ENCODE peak calls at places on chromosomes 13 and 19, in seven cellular contexts. One of them, this sample, is unnamed.

GRCh38 chr19:10701955-10702307 is 692 bp downstream of the QTRT1 start:
- DNase-seq in cardiac muscle cell: peak
- DNase-seq in IMR-90: no peak
- DNase-seq in HCT116: no peak
- DNase-seq in iPS DF 6.9: no peak
- DNase-seq in A549: no peak
- DNase-seq in Karpas-422: peak
- DNase-seq in this sample: no peak

GRCh38 chr19:679418-680286 is 3.5 kb downstream of the FSTL3 start:
- DNase-seq in cardiac muscle cell: peak
- DNase-seq in iPS DF 6.9: no peak
- DNase-seq in IMR-90: peak
- DNase-seq in HCT116: no peak
- DNase-seq in A549: peak
- DNase-seq in Karpas-422: peak
- DNase-seq in this sample: peak

GRCh38 chr13:42394361-42395065 is 122.6 kb downstream of the AKAP11 start:
- DNase-seq in HCT116: no peak
- DNase-seq in iPS DF 6.9: no peak
- DNase-seq in cardiac muscle cell: no peak
- DNase-seq in Karpas-422: no peak
- DNase-seq in IMR-90: no peak
- DNase-seq in A549: no peak
- DNase-seq in this sample: no peak

GRCh38 chr13:100394005-100394695 is 194.4 kb downstream of the GGACT start:
- DNase-seq in HCT116: peak
- DNase-seq in cardiac muscle cell: no peak
- DNase-seq in iPS DF 6.9: no peak
- DNase-seq in IMR-90: peak
- DNase-seq in Karpas-422: no peak
- DNase-seq in A549: no peak
- DNase-seq in this sample: no peak

GRCh38 chr13:110166598-110166997 is 140.4 kb downstream of the COL4A1 start:
- DNase-seq in A549: no peak
- DNase-seq in IMR-90: peak
- DNase-seq in HCT116: no peak
- DNase-seq in iPS DF 6.9: no peak
- DNase-seq in Karpas-422: no peak
- DNase-seq in cardiac muscle cell: no peak
- DNase-seq in this sample: no peak

GRCh38 chr13:51154029-51154555 is 43.0 kb upstream of the C13orf42 start:
- DNase-seq in HCT116: no peak
- DNase-seq in iPS DF 6.9: no peak
- DNase-seq in cardiac muscle cell: no peak
- DNase-seq in IMR-90: peak
- DNase-seq in Karpas-422: no peak
- DNase-seq in A549: no peak
- DNase-seq in this sample: no peak

GRCh38 chr13:40681341-40682051 is 15.1 kb upstream of the FOXO1 start:
- DNase-seq in Karpas-422: no peak
- DNase-seq in HCT116: no peak
- DNase-seq in cardiac muscle cell: no peak
- DNase-seq in A549: no peak
- DNase-seq in iPS DF 6.9: no peak
- DNase-seq in IMR-90: no peak
- DNase-seq in this sample: no peak

GRCh38 chr19:55352040-55352439 is 2.5 kb downstream of the COX6B2 start:
- DNase-seq in iPS DF 6.9: no peak
- DNase-seq in cardiac muscle cell: no peak
- DNase-seq in HCT116: peak
- DNase-seq in IMR-90: no peak
- DNase-seq in Karpas-422: no peak
- DNase-seq in A549: no peak
- DNase-seq in this sample: no peak

GRCh38 chr13:106426909-106427308 is 108.6 kb downstream of the EFNB2 start:
- DNase-seq in iPS DF 6.9: no peak
- DNase-seq in cardiac muscle cell: no peak
- DNase-seq in A549: no peak
- DNase-seq in IMR-90: no peak
- DNase-seq in Karpas-422: no peak
- DNase-seq in HCT116: no peak
- DNase-seq in this sample: no peak

GRCh38 chr19:56133858-56134654 is 7.0 kb upstream of the ZNF444 start:
- DNase-seq in iPS DF 6.9: no peak
- DNase-seq in IMR-90: peak
- DNase-seq in HCT116: no peak
- DNase-seq in cardiac muscle cell: no peak
- DNase-seq in A549: no peak
- DNase-seq in Karpas-422: peak
- DNase-seq in this sample: no peak

GRCh38 chr13:73943137-73943964 is 190.9 kb downstream of the KLF12 start:
- DNase-seq in Karpas-422: no peak
- DNase-seq in HCT116: no peak
- DNase-seq in A549: no peak
- DNase-seq in iPS DF 6.9: no peak
- DNase-seq in IMR-90: no peak
- DNase-seq in cardiac muscle cell: no peak
- DNase-seq in this sample: no peak

GRCh38 chr13:110377178-110378175 is 70.4 kb downstream of the COL4A2 start:
- DNase-seq in IMR-90: no peak
- DNase-seq in cardiac muscle cell: no peak
- DNase-seq in HCT116: no peak
- DNase-seq in iPS DF 6.9: no peak
- DNase-seq in A549: no peak
- DNase-seq in Karpas-422: no peak
- DNase-seq in this sample: no peak

GRCh38 chr19:47637550-47637949 is 28.6 kb downstream of the BICRA start:
- DNase-seq in IMR-90: no peak
- DNase-seq in HCT116: no peak
- DNase-seq in iPS DF 6.9: no peak
- DNase-seq in cardiac muscle cell: no peak
- DNase-seq in A549: no peak
- DNase-seq in Karpas-422: no peak
- DNase-seq in this sample: no peak

GRCh38 chr19:51600940-51601575 is 29.1 kb downstream of the SIGLEC5 start:
- DNase-seq in cardiac muscle cell: no peak
- DNase-seq in iPS DF 6.9: no peak
- DNase-seq in A549: no peak
- DNase-seq in HCT116: no peak
- DNase-seq in IMR-90: no peak
- DNase-seq in Karpas-422: no peak
- DNase-seq in this sample: no peak

GRCh38 chr13:108987488-108987887 is 358.1 kb downstream of the MYO16 start:
- DNase-seq in cardiac muscle cell: no peak
- DNase-seq in HCT116: no peak
- DNase-seq in IMR-90: peak
- DNase-seq in Karpas-422: no peak
- DNase-seq in iPS DF 6.9: no peak
- DNase-seq in A549: no peak
- DNase-seq in this sample: no peak

GRCh38 chr19:17841810-17842662 is 5.7 kb downstream of the JAK3 start:
- DNase-seq in Karpas-422: peak
- DNase-seq in iPS DF 6.9: no peak
- DNase-seq in HCT116: peak
- DNase-seq in IMR-90: peak
- DNase-seq in cardiac muscle cell: peak
- DNase-seq in A549: peak
- DNase-seq in this sample: peak

GRCh38 chr13:31431722-31432137 is 232.0 kb downstream of the B3GLCT start:
- DNase-seq in HCT116: peak
- DNase-seq in iPS DF 6.9: peak
- DNase-seq in A549: peak
- DNase-seq in IMR-90: peak
- DNase-seq in cardiac muscle cell: peak
- DNase-seq in Karpas-422: peak
- DNase-seq in this sample: peak

GRCh38 chr19:5857203-5858081 is 6.2 kb upstream of the FUT3 start:
- DNase-seq in IMR-90: no peak
- DNase-seq in Karpas-422: no peak
- DNase-seq in A549: no peak
- DNase-seq in HCT116: no peak
- DNase-seq in iPS DF 6.9: no peak
- DNase-seq in cardiac muscle cell: no peak
- DNase-seq in this sample: no peak

GRCh38 chr19:38206006-38206745 is 17.8 kb downstream of the DPF1 start:
- DNase-seq in A549: no peak
- DNase-seq in HCT116: no peak
- DNase-seq in IMR-90: no peak
- DNase-seq in iPS DF 6.9: no peak
- DNase-seq in Karpas-422: no peak
- DNase-seq in cardiac muscle cell: no peak
- DNase-seq in this sample: no peak

GRCh38 chr19:39146686-39147450 is 21.3 kb downstream of the PAK4 start:
- DNase-seq in IMR-90: no peak
- DNase-seq in iPS DF 6.9: no peak
- DNase-seq in Karpas-422: no peak
- DNase-seq in A549: no peak
- DNase-seq in HCT116: no peak
- DNase-seq in cardiac muscle cell: no peak
- DNase-seq in this sample: no peak

GRCh38 chr19:33639034-33639681 is 17.4 kb downstream of the CHST8 start:
- DNase-seq in IMR-90: no peak
- DNase-seq in cardiac muscle cell: no peak
- DNase-seq in A549: no peak
- DNase-seq in HCT116: no peak
- DNase-seq in iPS DF 6.9: no peak
- DNase-seq in Karpas-422: no peak
- DNase-seq in this sample: no peak

GRCh38 chr13:96573563-96573962 is 420.7 kb downstream of the OXGR1 start:
- DNase-seq in IMR-90: no peak
- DNase-seq in A549: no peak
- DNase-seq in Karpas-422: no peak
- DNase-seq in cardiac muscle cell: no peak
- DNase-seq in HCT116: no peak
- DNase-seq in iPS DF 6.9: no peak
- DNase-seq in this sample: no peak

GRCh38 chr19:17346109-17346671 is 8.8 kb downstream of the GTPBP3 start:
- DNase-seq in HCT116: peak
- DNase-seq in A549: peak
- DNase-seq in Karpas-422: peak
- DNase-seq in IMR-90: peak
- DNase-seq in cardiac muscle cell: peak
- DNase-seq in iPS DF 6.9: no peak
- DNase-seq in this sample: peak

GRCh38 chr19:35828694-35829301 is 16.2 kb upstream of the PRODH2 start:
- DNase-seq in cardiac muscle cell: peak
- DNase-seq in iPS DF 6.9: no peak
- DNase-seq in Karpas-422: peak
- DNase-seq in HCT116: no peak
- DNase-seq in IMR-90: peak
- DNase-seq in A549: peak
- DNase-seq in this sample: peak

GRCh38 chr13:65656740-65657329 is 1573.3 kb downstream of the PCDH9 start:
- DNase-seq in IMR-90: peak
- DNase-seq in iPS DF 6.9: no peak
- DNase-seq in HCT116: no peak
- DNase-seq in cardiac muscle cell: no peak
- DNase-seq in Karpas-422: peak
- DNase-seq in A549: peak
- DNase-seq in this sample: no peak
- H3K27ac ChIP-seq in IMR-90: no peak
- H3K27ac ChIP-seq in iPS DF 6.9: no peak
- H3K27ac ChIP-seq in HCT116: no peak
- H3K27ac ChIP-seq in cardiac muscle cell: no peak
- H3K27ac ChIP-seq in Karpas-422: no peak
- H3K27ac ChIP-seq in A549: no peak
- H3K27ac ChIP-seq in this sample: no peak

DNA sequence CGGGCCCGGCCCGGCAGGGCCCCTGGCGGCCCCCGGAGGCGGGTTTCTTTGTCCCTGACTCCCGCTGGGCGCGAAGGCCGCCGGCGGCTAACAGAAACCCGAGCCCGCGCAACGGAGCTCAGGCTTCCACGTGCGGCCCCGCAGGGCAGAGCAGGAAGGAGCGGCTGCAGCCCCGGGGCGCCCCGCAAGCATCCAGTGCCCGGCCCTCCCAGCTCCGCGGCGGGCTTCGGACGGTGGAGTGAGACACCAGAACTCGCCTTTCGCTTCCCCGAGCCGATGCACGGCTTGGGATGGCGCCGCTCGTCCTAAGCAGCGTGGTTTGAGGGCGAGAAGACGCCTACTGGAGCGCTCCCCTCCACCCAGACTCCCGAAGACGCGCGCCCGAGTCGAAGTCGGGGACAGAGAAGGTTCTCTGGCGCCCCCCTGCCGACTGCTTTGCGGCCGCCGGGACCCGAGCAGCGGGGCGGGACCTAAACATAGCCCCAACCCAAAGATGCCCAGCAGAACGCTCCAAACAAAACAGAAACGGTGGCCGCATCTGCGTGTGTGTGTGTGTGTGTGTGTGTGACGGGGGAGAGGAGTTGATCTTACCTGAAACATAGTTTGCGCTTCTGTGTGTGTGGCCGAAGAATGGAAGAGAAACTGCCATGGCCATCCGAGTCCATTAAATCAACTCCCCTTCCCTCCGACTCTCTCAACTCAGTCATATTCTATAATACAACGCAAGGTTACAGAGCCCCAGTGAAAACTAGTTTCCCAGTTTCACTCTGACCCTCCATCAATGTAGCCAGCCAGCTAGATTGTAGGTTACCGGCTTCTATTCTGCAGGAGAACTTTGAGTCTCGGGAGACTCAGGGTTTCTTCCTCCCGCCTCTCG is 629 bp upstream of the FGF9 start:
- DNase-seq in cardiac muscle cell: peak
- DNase-seq in A549: peak
- DNase-seq in Karpas-422: peak
- DNase-seq in iPS DF 6.9: no peak
- DNase-seq in IMR-90: peak
- DNase-seq in HCT116: no peak
- DNase-seq in this sample: peak
- H3K27ac ChIP-seq in cardiac muscle cell: no peak
- H3K27ac ChIP-seq in A549: peak
- H3K27ac ChIP-seq in Karpas-422: peak
- H3K27ac ChIP-seq in iPS DF 6.9: no peak
- H3K27ac ChIP-seq in IMR-90: peak
- H3K27ac ChIP-seq in HCT116: peak
- H3K27ac ChIP-seq in this sample: peak

DNA sequence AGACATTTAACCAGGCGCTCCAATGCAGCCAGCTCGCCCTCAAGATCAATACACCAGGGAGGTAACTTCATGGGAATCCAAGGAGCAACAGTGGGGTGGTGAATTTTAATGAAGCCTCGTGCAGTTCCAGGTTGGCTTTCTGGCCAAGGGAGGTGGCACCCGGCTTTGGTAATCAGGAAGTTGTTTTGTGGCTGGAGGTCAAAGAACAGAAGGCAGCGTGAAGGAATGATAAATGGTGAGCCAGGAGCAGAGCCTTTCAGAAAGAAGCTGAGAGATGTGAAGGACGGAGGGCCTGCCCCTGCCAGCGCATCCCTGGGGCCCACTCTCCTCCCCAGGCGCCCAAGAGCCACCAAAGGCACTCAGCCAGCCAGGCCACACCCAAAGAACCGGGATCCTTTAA is 188.2 kb upstream of the TSC22D1 start:
- DNase-seq in HCT116: no peak
- DNase-seq in Karpas-422: no peak
- DNase-seq in IMR-90: no peak
- DNase-seq in iPS DF 6.9: no peak
- DNase-seq in cardiac muscle cell: no peak
- DNase-seq in A549: no peak
- DNase-seq in this sample: peak
- H3K27ac ChIP-seq in HCT116: no peak
- H3K27ac ChIP-seq in Karpas-422: no peak
- H3K27ac ChIP-seq in IMR-90: no peak
- H3K27ac ChIP-seq in iPS DF 6.9: no peak
- H3K27ac ChIP-seq in cardiac muscle cell: no peak
- H3K27ac ChIP-seq in A549: no peak
- H3K27ac ChIP-seq in this sample: peak

GRCh38 chr19:45645068-45645630 is 6.0 kb upstream of the EML2 start:
- DNase-seq in HCT116: no peak
- DNase-seq in cardiac muscle cell: no peak
- DNase-seq in Karpas-422: peak
- DNase-seq in iPS DF 6.9: no peak
- DNase-seq in IMR-90: no peak
- DNase-seq in A549: no peak
- DNase-seq in this sample: no peak
- H3K27ac ChIP-seq in HCT116: no peak
- H3K27ac ChIP-seq in cardiac muscle cell: no peak
- H3K27ac ChIP-seq in Karpas-422: no peak
- H3K27ac ChIP-seq in iPS DF 6.9: no peak
- H3K27ac ChIP-seq in IMR-90: no peak
- H3K27ac ChIP-seq in A549: peak
- H3K27ac ChIP-seq in this sample: no peak

This sample was measured in stomach.